ENCODE peak calls at places on chromosome 6, in eight cellular contexts. R is OCI-LY7, X is lower lobe of right lung, C is hepatocyte, D is ecto neural progenitor cell, G is heart right ventricle, W is skeletal muscle cell, S is amniotic epithelial cell. O is an unnamed sample.

GRCh38 chr6:109056661-109057060 is 38.0 kb downstream of the SESN1 start:
- DNase-seq in G (no peak), W (no peak), R (no peak), D (no peak), S (no peak), C (no peak), X (no peak), O (no peak)

GRCh38 chr6:88302769-88303230 is 136.7 kb upstream of the CNR1 start:
- DNase-seq in D (no peak), S (peak; percentile 28), X (no peak), R (no peak), C (no peak), G (no peak), W (no peak), O (no peak)

GRCh38 chr6:18155273-18155863 is at the start of gene KDM1B:
- DNase-seq in G (peak; percentile 99), S (peak; percentile 97), W (peak; percentile 94), X (peak; percentile 99), C (peak; percentile 99), D (no peak), R (peak; percentile 99), O (peak; percentile 97)

GRCh38 chr6:28944412-28945006 is 20.7 kb upstream of the TRIM27 start:
- DNase-seq in D (peak; percentile 77), S (peak; percentile 79), G (peak; percentile 50), W (no peak), X (no peak), R (peak; percentile 82), C (peak; percentile 88), O (peak; percentile 34)

GRCh38 chr6:110188791-110189190 is 8.6 kb downstream of the CDC40 start:
- DNase-seq in C (no peak), S (no peak), W (no peak), D (no peak), R (no peak), G (no peak), X (no peak), O (no peak)

GRCh38 chr6:116370717-116371383 is at the start of gene DSE:
- DNase-seq in S (peak; percentile 83), X (peak; percentile 87), D (peak; percentile 86), C (peak; percentile 91), W (peak; percentile 68), G (peak; percentile 85), R (no peak), O (peak; percentile 88)

GRCh38 chr6:168450921-168451320 is 9.9 kb downstream of the SMOC2 start:
- DNase-seq in S (no peak), C (no peak), D (no peak), R (no peak), G (no peak), X (no peak), W (no peak), O (no peak)

GRCh38 chr6:14885471-14885987 is 360.3 kb upstream of the JARID2 start:
- DNase-seq in X (no peak), R (no peak), W (no peak), C (no peak), S (no peak), D (no peak), G (no peak), O (no peak)

GRCh38 chr6:90274481-90275030 is 22.1 kb downstream of the BACH2 start:
- DNase-seq in C (no peak), R (peak; percentile 84), W (no peak), S (no peak), D (no peak), X (peak; percentile 43), G (no peak), O (no peak)

GRCh38 chr6:78436335-78436734 is 431.0 kb upstream of the IRAK1BP1 start:
- DNase-seq in S (peak; percentile 1), W (peak; percentile 5), R (no peak), C (peak; percentile 4), X (no peak), D (no peak), G (no peak), O (no peak)

GRCh38 chr6:136775548-136775947 is 16.7 kb downstream of the MAP3K5 start:
- DNase-seq in R (no peak), D (no peak), C (no peak), W (no peak), S (peak; percentile 70), X (no peak), G (no peak), O (no peak)

GRCh38 chr6:113971786-113972185 is 838 bp upstream of the HDAC2 start:
- DNase-seq in G (no peak), S (no peak), C (peak; percentile 23), D (no peak), X (no peak), W (no peak), R (peak; percentile 10), O (no peak)

GRCh38 chr6:93319304-93319703 is 100.1 kb downstream of the EPHA7 start:
- DNase-seq in C (no peak), G (no peak), X (no peak), S (no peak), W (no peak), R (no peak), D (no peak), O (no peak)

GRCh38 chr6:15689586-15690450 is 27.0 kb upstream of the DTNBP1 start:
- DNase-seq in R (no peak), S (no peak), X (no peak), D (no peak), W (no peak), C (no peak), G (no peak), O (no peak)

GRCh38 chr6:111602481-111603404 is 2.9 kb downstream of the TRAF3IP2 start:
- DNase-seq in W (peak; percentile 64), G (peak; percentile 71), R (no peak), C (peak; percentile 62), S (no peak), X (no peak), D (no peak), O (peak; percentile 89)

GRCh38 chr6:169250660-169251059 is 3.0 kb downstream of the THBS2 start:
- DNase-seq in R (no peak), C (no peak), D (no peak), G (no peak), W (peak; percentile 75), X (no peak), S (peak; percentile 87), O (peak; percentile 72)